ENCODE peak calls at places on chromosomes 7 and 10, in four cellular contexts. B is HepG2, P is SK-N-SH, R is GM12878. Y is an unnamed sample.

GRCh38 chr7:15476101-15476918 is 85.5 kb downstream of the AGMO start:
- DNase-seq in B (no peak), P (no peak), R (no peak), Y (no peak)

GRCh38 chr7:66276363-66276762 is 71.2 kb downstream of the TPST1 start:
- DNase-seq in B (no peak), P (no peak), R (no peak), Y (no peak)

GRCh38 chr7:30658471-30659074 is 23.7 kb downstream of the CRHR2 start:
- DNase-seq in B (no peak), P (no peak), R (no peak), Y (no peak)

GRCh38 chr7:39845011-39845410 is 105.0 kb upstream of the CDK13 start:
- DNase-seq in B (no peak), P (no peak), R (no peak), Y (no peak)

GRCh38 chr10:50393784-50394183 is 142.5 kb upstream of the ASAH2 start:
- DNase-seq in B (peak; percentile 87), P (no peak), R (no peak), Y (peak; percentile 60)

GRCh38 chr10:124339951-124340760 is 78.6 kb downstream of the OAT start:
- DNase-seq in B (no peak), P (no peak), R (no peak), Y (no peak)

GRCh38 chr7:128124786-128125185 is 93.5 kb upstream of the LRRC4 start:
- DNase-seq in B (no peak), P (no peak), R (no peak), Y (no peak)

GRCh38 chr7:38563736-38564135 is 67.4 kb downstream of the AMPH start:
- DNase-seq in B (no peak), P (no peak), R (no peak), Y (no peak)

GRCh38 chr7:47682874-47683273 is 101.0 kb upstream of the TNS3 start:
- DNase-seq in B (no peak), P (no peak), R (no peak), Y (no peak)

GRCh38 chr7:1922071-1922869 is 252.2 kb downstream of the ELFN1 start:
- DNase-seq in B (no peak), P (peak; percentile 93), R (no peak), Y (no peak)

GRCh38 chr10:57992321-57993077 is 275.2 kb downstream of the IPMK start:
- DNase-seq in B (no peak), P (no peak), R (no peak), Y (no peak)

GRCh38 chr7:34277801-34278195 is 372.5 kb downstream of the BMPER start:
- DNase-seq in B (no peak), P (no peak), R (no peak), Y (no peak)
- TF ChIP-seq PBX3 in B (no peak), P (no peak), R (no peak), Y (no peak)

GRCh38 chr10:79046326-79046725 is 22.4 kb upstream of the ZMIZ1 start:
- DNase-seq in B (no peak), P (no peak), R (no peak), Y (no peak)

GRCh38 chr10:79049931-79050895 is 18.6 kb upstream of the ZMIZ1 start:
- DNase-seq in B (no peak), P (no peak), R (no peak), Y (no peak)

GRCh38 chr10:79048639-79049550 is 19.9 kb upstream of the ZMIZ1 start:
- DNase-seq in B (no peak), P (no peak), R (no peak), Y (no peak)

GRCh38 chr10:79046991-79047874 is 21.5 kb upstream of the ZMIZ1 start:
- DNase-seq in B (no peak), P (no peak), R (no peak), Y (no peak)

GRCh38 chr10:79047875-79048638 is 20.7 kb upstream of the ZMIZ1 start:
- DNase-seq in B (no peak), P (peak; percentile 91), R (no peak), Y (no peak)
- TF ChIP-seq PBX3 in B (no peak), P (no peak), R (no peak), Y (no peak)

GRCh38 chr10:69786791-69787190 is 14.9 kb upstream of the COL13A1 start:
- DNase-seq in B (no peak), P (no peak), R (no peak), Y (peak; percentile 31)
- TF ChIP-seq PBX3 in B (no peak), P (no peak), R (no peak), Y (no peak)

GRCh38 chr10:111356571-111356970 is 279.7 kb downstream of the ADRA2A start:
- DNase-seq in B (no peak), P (no peak), R (no peak), Y (no peak)

GRCh38 chr10:111357859-111358258 is 281.0 kb downstream of the ADRA2A start:
- DNase-seq in B (no peak), P (no peak), R (no peak), Y (no peak)

GRCh38 chr10:111354859-111355258 is 278.0 kb downstream of the ADRA2A start:
- DNase-seq in B (no peak), P (no peak), R (no peak), Y (no peak)

GRCh38 chr10:111360260-111360925 is 283.6 kb downstream of the ADRA2A start:
- DNase-seq in B (peak; percentile 69), P (peak; percentile 45), R (peak; percentile 23), Y (no peak)
- TF ChIP-seq PBX3 in B (no peak), P (no peak), R (no peak), Y (no peak)

GRCh38 chr10:15742102-15742501 is 22.4 kb upstream of the ITGA8 start:
- DNase-seq in B (no peak), P (no peak), R (no peak), Y (no peak)
- TF ChIP-seq PBX3 in B (no peak), P (no peak), R (no peak), Y (no peak)